ENCODE peak calls at places on chromosomes 4 and X, in nine cellular contexts. One of them, this sample, is unnamed.

GRCh38 chr4:88028961-88029360 is 21.5 kb downstream of the PKD2 start:
- DNase-seq in mammary epithelial cell: no peak
- DNase-seq in upper lobe of right lung: no peak
- DNase-seq in ascending aorta: no peak
- DNase-seq in heart right ventricle: no peak
- DNase-seq in brain microvascular endothelial cell: no peak
- DNase-seq in CD4-positive, alpha-beta T cell: no peak
- DNase-seq in heart left ventricle: no peak
- DNase-seq in astrocyte: no peak
- DNase-seq in this sample: no peak

GRCh38 chr4:158945529-158946108 is 157.3 kb upstream of the RAPGEF2 start:
- DNase-seq in heart left ventricle: no peak
- DNase-seq in brain microvascular endothelial cell: no peak
- DNase-seq in heart right ventricle: no peak
- DNase-seq in upper lobe of right lung: no peak
- DNase-seq in ascending aorta: no peak
- DNase-seq in CD4-positive, alpha-beta T cell: no peak
- DNase-seq in mammary epithelial cell: no peak
- DNase-seq in astrocyte: no peak
- DNase-seq in this sample: no peak

GRCh38 chrX:2336181-2336580 is 164.6 kb downstream of the DHRSX start:
- DNase-seq in upper lobe of right lung: no peak
- DNase-seq in ascending aorta: no peak
- DNase-seq in CD4-positive, alpha-beta T cell: no peak
- DNase-seq in brain microvascular endothelial cell: peak
- DNase-seq in mammary epithelial cell: no peak
- DNase-seq in heart left ventricle: no peak
- DNase-seq in astrocyte: no peak
- DNase-seq in heart right ventricle: no peak
- DNase-seq in this sample: no peak

GRCh38 chr4:109611045-109611616 is 51.1 kb downstream of the MCUB start:
- DNase-seq in CD4-positive, alpha-beta T cell: no peak
- DNase-seq in mammary epithelial cell: no peak
- DNase-seq in brain microvascular endothelial cell: peak
- DNase-seq in upper lobe of right lung: no peak
- DNase-seq in heart left ventricle: no peak
- DNase-seq in heart right ventricle: no peak
- DNase-seq in astrocyte: peak
- DNase-seq in ascending aorta: no peak
- DNase-seq in this sample: no peak

GRCh38 chrX:133609151-133609550 is 193.9 kb upstream of the GPC4 start:
- DNase-seq in heart left ventricle: no peak
- DNase-seq in mammary epithelial cell: no peak
- DNase-seq in CD4-positive, alpha-beta T cell: no peak
- DNase-seq in upper lobe of right lung: no peak
- DNase-seq in ascending aorta: no peak
- DNase-seq in heart right ventricle: no peak
- DNase-seq in astrocyte: no peak
- DNase-seq in brain microvascular endothelial cell: no peak
- DNase-seq in this sample: no peak

GRCh38 chr4:121765941-121766538 is 1.1 kb upstream of the SMIM43 start:
- DNase-seq in ascending aorta: no peak
- DNase-seq in upper lobe of right lung: no peak
- DNase-seq in CD4-positive, alpha-beta T cell: no peak
- DNase-seq in heart left ventricle: no peak
- DNase-seq in heart right ventricle: no peak
- DNase-seq in brain microvascular endothelial cell: no peak
- DNase-seq in mammary epithelial cell: no peak
- DNase-seq in astrocyte: no peak
- DNase-seq in this sample: no peak

GRCh38 chr4:148795156-148795864 is 353.1 kb upstream of the NR3C2 start:
- DNase-seq in CD4-positive, alpha-beta T cell: no peak
- DNase-seq in mammary epithelial cell: peak
- DNase-seq in heart left ventricle: peak
- DNase-seq in heart right ventricle: peak
- DNase-seq in ascending aorta: no peak
- DNase-seq in upper lobe of right lung: peak
- DNase-seq in brain microvascular endothelial cell: peak
- DNase-seq in astrocyte: peak
- DNase-seq in this sample: no peak

GRCh38 chr4:184337907-184338306 is 120.2 kb upstream of the ENPP6 start:
- DNase-seq in heart left ventricle: no peak
- DNase-seq in upper lobe of right lung: no peak
- DNase-seq in ascending aorta: no peak
- DNase-seq in heart right ventricle: no peak
- DNase-seq in mammary epithelial cell: no peak
- DNase-seq in brain microvascular endothelial cell: no peak
- DNase-seq in astrocyte: no peak
- DNase-seq in CD4-positive, alpha-beta T cell: no peak
- DNase-seq in this sample: no peak

GRCh38 chrX:71978164-71978563 is 67.5 kb downstream of the NHSL2 start:
- DNase-seq in brain microvascular endothelial cell: no peak
- DNase-seq in upper lobe of right lung: no peak
- DNase-seq in CD4-positive, alpha-beta T cell: no peak
- DNase-seq in heart right ventricle: no peak
- DNase-seq in astrocyte: no peak
- DNase-seq in mammary epithelial cell: no peak
- DNase-seq in ascending aorta: no peak
- DNase-seq in heart left ventricle: no peak
- DNase-seq in this sample: no peak

GRCh38 chrX:118216488-118216887 is 99.9 kb upstream of the KLHL13 start:
- DNase-seq in brain microvascular endothelial cell: no peak
- DNase-seq in astrocyte: no peak
- DNase-seq in mammary epithelial cell: no peak
- DNase-seq in CD4-positive, alpha-beta T cell: no peak
- DNase-seq in upper lobe of right lung: no peak
- DNase-seq in heart right ventricle: no peak
- DNase-seq in ascending aorta: no peak
- DNase-seq in heart left ventricle: no peak
- DNase-seq in this sample: no peak

GRCh38 chr4:7805533-7806079 is 134.1 kb downstream of the AFAP1 start:
- DNase-seq in heart left ventricle: no peak
- DNase-seq in ascending aorta: no peak
- DNase-seq in heart right ventricle: no peak
- DNase-seq in CD4-positive, alpha-beta T cell: no peak
- DNase-seq in upper lobe of right lung: peak
- DNase-seq in brain microvascular endothelial cell: peak
- DNase-seq in mammary epithelial cell: peak
- DNase-seq in astrocyte: peak
- DNase-seq in this sample: peak

GRCh38 chr4:32189130-32189529 is 1469.0 kb downstream of the PCDH7 start:
- DNase-seq in brain microvascular endothelial cell: no peak
- DNase-seq in astrocyte: no peak
- DNase-seq in heart left ventricle: no peak
- DNase-seq in upper lobe of right lung: no peak
- DNase-seq in ascending aorta: no peak
- DNase-seq in CD4-positive, alpha-beta T cell: no peak
- DNase-seq in mammary epithelial cell: no peak
- DNase-seq in heart right ventricle: no peak
- DNase-seq in this sample: no peak

GRCh38 chr4:119628281-119629141 is at the start of gene PDE5A:
- DNase-seq in heart left ventricle: peak
- DNase-seq in heart right ventricle: peak
- DNase-seq in CD4-positive, alpha-beta T cell: peak
- DNase-seq in astrocyte: peak
- DNase-seq in ascending aorta: no peak
- DNase-seq in upper lobe of right lung: peak
- DNase-seq in brain microvascular endothelial cell: peak
- DNase-seq in mammary epithelial cell: peak
- DNase-seq in this sample: peak
- H3K27ac ChIP-seq in heart left ventricle: peak
- H3K27ac ChIP-seq in heart right ventricle: peak
- H3K27ac ChIP-seq in CD4-positive, alpha-beta T cell: no peak
- H3K27ac ChIP-seq in astrocyte: peak
- H3K27ac ChIP-seq in ascending aorta: peak
- H3K27ac ChIP-seq in upper lobe of right lung: peak
- H3K27ac ChIP-seq in brain microvascular endothelial cell: peak
- H3K27ac ChIP-seq in mammary epithelial cell: no peak
- H3K27ac ChIP-seq in this sample: peak

GRCh38 chr4:15501941-15502340 is 32.3 kb downstream of the CC2D2A start:
- DNase-seq in upper lobe of right lung: no peak
- DNase-seq in ascending aorta: no peak
- DNase-seq in heart right ventricle: no peak
- DNase-seq in heart left ventricle: no peak
- DNase-seq in astrocyte: no peak
- DNase-seq in CD4-positive, alpha-beta T cell: no peak
- DNase-seq in brain microvascular endothelial cell: no peak
- DNase-seq in mammary epithelial cell: no peak
- DNase-seq in this sample: no peak

GRCh38 chr4:15507679-15508078 is 38.0 kb downstream of the CC2D2A start:
- DNase-seq in brain microvascular endothelial cell: no peak
- DNase-seq in astrocyte: no peak
- DNase-seq in heart left ventricle: no peak
- DNase-seq in mammary epithelial cell: no peak
- DNase-seq in upper lobe of right lung: no peak
- DNase-seq in CD4-positive, alpha-beta T cell: no peak
- DNase-seq in ascending aorta: no peak
- DNase-seq in heart right ventricle: no peak
- DNase-seq in this sample: no peak

GRCh38 chr4:15504041-15504440 is 34.4 kb downstream of the CC2D2A start:
- DNase-seq in heart left ventricle: no peak
- DNase-seq in brain microvascular endothelial cell: no peak
- DNase-seq in upper lobe of right lung: no peak
- DNase-seq in mammary epithelial cell: no peak
- DNase-seq in heart right ventricle: no peak
- DNase-seq in CD4-positive, alpha-beta T cell: no peak
- DNase-seq in ascending aorta: no peak
- DNase-seq in astrocyte: no peak
- DNase-seq in this sample: no peak

GRCh38 chr4:15500721-15501120 is 31.0 kb downstream of the CC2D2A start:
- DNase-seq in mammary epithelial cell: no peak
- DNase-seq in upper lobe of right lung: no peak
- DNase-seq in CD4-positive, alpha-beta T cell: no peak
- DNase-seq in heart left ventricle: no peak
- DNase-seq in heart right ventricle: no peak
- DNase-seq in astrocyte: no peak
- DNase-seq in ascending aorta: no peak
- DNase-seq in brain microvascular endothelial cell: no peak
- DNase-seq in this sample: no peak

GRCh38 chr4:15506464-15506863 is 36.8 kb downstream of the CC2D2A start:
- DNase-seq in astrocyte: peak
- DNase-seq in ascending aorta: no peak
- DNase-seq in brain microvascular endothelial cell: peak
- DNase-seq in CD4-positive, alpha-beta T cell: no peak
- DNase-seq in mammary epithelial cell: no peak
- DNase-seq in heart right ventricle: no peak
- DNase-seq in heart left ventricle: no peak
- DNase-seq in upper lobe of right lung: no peak
- DNase-seq in this sample: peak
- H3K27ac ChIP-seq in astrocyte: peak
- H3K27ac ChIP-seq in ascending aorta: peak
- H3K27ac ChIP-seq in brain microvascular endothelial cell: peak
- H3K27ac ChIP-seq in CD4-positive, alpha-beta T cell: no peak
- H3K27ac ChIP-seq in mammary epithelial cell: no peak
- H3K27ac ChIP-seq in heart right ventricle: no peak
- H3K27ac ChIP-seq in heart left ventricle: no peak
- H3K27ac ChIP-seq in upper lobe of right lung: no peak
- H3K27ac ChIP-seq in this sample: peak

GRCh38 chrX:54745676-54746075 is 52.4 kb downstream of the ITIH6 start:
- DNase-seq in heart left ventricle: no peak
- DNase-seq in upper lobe of right lung: no peak
- DNase-seq in mammary epithelial cell: no peak
- DNase-seq in ascending aorta: no peak
- DNase-seq in astrocyte: no peak
- DNase-seq in brain microvascular endothelial cell: no peak
- DNase-seq in CD4-positive, alpha-beta T cell: no peak
- DNase-seq in heart right ventricle: no peak
- DNase-seq in this sample: no peak

GRCh38 chrX:54746928-54747327 is 51.1 kb downstream of the ITIH6 start:
- DNase-seq in CD4-positive, alpha-beta T cell: no peak
- DNase-seq in heart left ventricle: no peak
- DNase-seq in heart right ventricle: no peak
- DNase-seq in mammary epithelial cell: no peak
- DNase-seq in brain microvascular endothelial cell: no peak
- DNase-seq in ascending aorta: no peak
- DNase-seq in astrocyte: no peak
- DNase-seq in upper lobe of right lung: no peak
- DNase-seq in this sample: no peak

GRCh38 chrX:54748626-54749025 is 49.4 kb downstream of the ITIH6 start:
- DNase-seq in brain microvascular endothelial cell: no peak
- DNase-seq in heart left ventricle: no peak
- DNase-seq in CD4-positive, alpha-beta T cell: no peak
- DNase-seq in astrocyte: no peak
- DNase-seq in mammary epithelial cell: no peak
- DNase-seq in upper lobe of right lung: no peak
- DNase-seq in ascending aorta: no peak
- DNase-seq in heart right ventricle: no peak
- DNase-seq in this sample: no peak

DNA sequence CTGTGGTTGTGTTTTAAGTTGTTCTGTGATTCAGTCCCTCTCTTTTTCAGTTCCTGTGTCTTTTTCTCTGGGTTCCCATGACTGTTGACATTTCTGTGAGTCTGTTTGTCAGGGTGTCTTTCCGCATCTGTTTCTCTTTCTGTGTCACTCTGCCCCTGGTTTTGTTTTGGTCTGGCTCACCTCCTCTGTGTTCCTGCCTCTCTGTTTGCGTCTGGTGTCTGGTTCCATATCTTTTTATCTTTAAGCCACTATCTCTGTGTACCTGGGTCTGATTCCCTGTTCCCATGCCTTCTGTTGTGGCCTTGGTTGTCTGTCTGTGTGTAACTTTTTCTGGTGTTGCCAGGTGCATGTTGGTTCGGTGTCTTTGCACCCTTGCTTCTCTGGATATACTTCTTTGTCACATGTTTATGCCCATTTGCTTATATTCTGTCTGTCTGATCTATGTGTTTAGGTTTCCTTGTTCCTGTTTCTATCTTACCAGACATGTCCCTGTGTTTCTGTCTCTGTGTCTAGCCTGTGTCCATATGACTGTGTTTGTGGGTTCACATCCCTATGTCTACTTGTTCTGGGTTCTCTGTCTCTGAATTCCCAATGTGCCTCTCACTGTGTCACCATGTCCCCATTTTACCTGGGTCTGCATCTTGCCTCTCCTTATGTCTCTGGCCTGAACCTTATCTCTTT is 50.2 kb downstream of the ITIH6 start:
- DNase-seq in heart left ventricle: no peak
- DNase-seq in brain microvascular endothelial cell: no peak
- DNase-seq in heart right ventricle: no peak
- DNase-seq in ascending aorta: no peak
- DNase-seq in mammary epithelial cell: no peak
- DNase-seq in astrocyte: no peak
- DNase-seq in CD4-positive, alpha-beta T cell: no peak
- DNase-seq in upper lobe of right lung: no peak
- DNase-seq in this sample: no peak
- H3K27ac ChIP-seq in heart left ventricle: no peak
- H3K27ac ChIP-seq in brain microvascular endothelial cell: no peak
- H3K27ac ChIP-seq in heart right ventricle: no peak
- H3K27ac ChIP-seq in ascending aorta: no peak
- H3K27ac ChIP-seq in mammary epithelial cell: no peak
- H3K27ac ChIP-seq in astrocyte: no peak
- H3K27ac ChIP-seq in CD4-positive, alpha-beta T cell: no peak
- H3K27ac ChIP-seq in upper lobe of right lung: no peak
- H3K27ac ChIP-seq in this sample: no peak

DNA sequence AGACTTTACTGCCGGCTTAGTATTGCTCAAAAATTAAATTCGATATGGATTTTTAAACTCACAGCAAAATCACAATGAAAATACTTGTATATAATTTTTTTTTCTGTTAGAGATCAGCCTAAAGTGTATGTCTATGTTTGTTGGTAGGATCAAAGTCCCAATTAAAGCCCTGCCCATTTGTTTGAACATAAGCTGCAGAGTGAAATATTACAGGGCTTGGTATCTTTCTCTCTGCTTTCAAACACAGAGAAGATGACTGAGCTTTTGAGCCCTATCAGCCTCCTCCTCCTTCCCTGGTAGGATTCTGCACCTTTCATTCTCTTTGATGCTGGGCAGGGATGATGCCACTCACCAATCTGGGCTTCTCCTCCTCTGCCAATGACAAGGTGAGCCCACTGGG is 345.4 kb downstream of the PPP1R2C start:
- DNase-seq in brain microvascular endothelial cell: no peak
- DNase-seq in astrocyte: no peak
- DNase-seq in upper lobe of right lung: no peak
- DNase-seq in heart left ventricle: no peak
- DNase-seq in ascending aorta: no peak
- DNase-seq in CD4-positive, alpha-beta T cell: no peak
- DNase-seq in heart right ventricle: no peak
- DNase-seq in mammary epithelial cell: no peak
- DNase-seq in this sample: no peak
- H3K27ac ChIP-seq in brain microvascular endothelial cell: no peak
- H3K27ac ChIP-seq in astrocyte: no peak
- H3K27ac ChIP-seq in upper lobe of right lung: no peak
- H3K27ac ChIP-seq in heart left ventricle: no peak
- H3K27ac ChIP-seq in ascending aorta: no peak
- H3K27ac ChIP-seq in CD4-positive, alpha-beta T cell: no peak
- H3K27ac ChIP-seq in heart right ventricle: no peak
- H3K27ac ChIP-seq in mammary epithelial cell: no peak
- H3K27ac ChIP-seq in this sample: no peak

This sample was measured in epithelial cell of prostate.